ENCODE peak calls at places on chromosomes 3 and 15, in five cellular contexts. A is coronary artery; H is globus pallidus; R is activated CD8-positive, alpha-beta memory T cell treated with anti-CD3 and anti-CD28 coated beads, Interleukin-2, amount 50 U/mL, for 4 hours; Y is GM12891. W is an unnamed sample.

GRCh38 chr3:187165144-187165543 is 25.8 kb upstream of the RPL39L start:
- DNase-seq in A (no peak), H (peak), R (peak), Y (no peak), W (peak)

GRCh38 chr3:46640927-46641326 is 28.6 kb downstream of the FAM240A start:
- DNase-seq in A (no peak), H (no peak), R (no peak), Y (no peak), W (no peak)

GRCh38 chr3:69547457-69548014 is 161.6 kb upstream of the FRMD4B start:
- DNase-seq in A (no peak), H (no peak), R (no peak), Y (no peak), W (no peak)

GRCh38 chr3:142210144-142210543 is 15.2 kb downstream of the GK5 start:
- DNase-seq in A (no peak), H (peak), R (no peak), Y (no peak), W (peak)

GRCh38 chr3:37619568-37619967 is 242.1 kb upstream of the CTDSPL start:
- DNase-seq in A (peak), H (no peak), R (no peak), Y (no peak), W (no peak)

GRCh38 chr3:55174723-55175122 is 246.9 kb upstream of the LRTM1 start:
- DNase-seq in A (peak), H (no peak), R (no peak), Y (no peak), W (no peak)

GRCh38 chr3:1079641-1080040 is 13.2 kb upstream of the CNTN6 start:
- DNase-seq in A (no peak), H (peak), R (no peak), Y (no peak), W (no peak)

GRCh38 chr3:5122741-5123706 is 932 bp downstream of the ARL8B start:
- DNase-seq in A (no peak), H (peak), R (peak), Y (no peak), W (peak)

GRCh38 chr15:57865294-57865693 is 158.8 kb downstream of the POLR2M start:
- DNase-seq in A (no peak), H (no peak), R (no peak), Y (no peak), W (peak)

GRCh38 chr3:50430950-50431435 is 71.7 kb upstream of the TMEM115 start:
- DNase-seq in A (no peak), H (peak), R (no peak), Y (no peak), W (no peak)

GRCh38 chr3:141011511-141012262 is 39.5 kb upstream of the SPSB4 start:
- DNase-seq in A (no peak), H (peak), R (peak), Y (peak), W (peak)

GRCh38 chr3:104987859-104988258 is 378.9 kb upstream of the ALCAM start:
- DNase-seq in A (no peak), H (no peak), R (no peak), Y (no peak), W (no peak)

GRCh38 chr15:69417581-69417980 is 3.4 kb downstream of the KIF23 start:
- DNase-seq in A (no peak), H (no peak), R (no peak), Y (no peak), W (no peak)

GRCh38 chr3:157160652-157161480 is 919 bp upstream of the CCNL1 start:
- DNase-seq in A (peak), H (no peak), R (peak), Y (peak), W (peak)

GRCh38 chr3:74613060-74613459 is 1.4 kb downstream of the CNTN3 start:
- DNase-seq in A (no peak), H (no peak), R (no peak), Y (no peak), W (no peak)

GRCh38 chr15:30984542-30984941 is 6.9 kb downstream of the MTMR10 start:
- DNase-seq in A (no peak), H (peak), R (no peak), Y (no peak), W (no peak)

GRCh38 chr15:97959738-97960363 is 652 bp upstream of the ARRDC4 start:
- DNase-seq in A (no peak), H (no peak), R (no peak), Y (no peak), W (no peak)

GRCh38 chr3:71498053-71498452 is 85.5 kb downstream of the FOXP1 start:
- DNase-seq in A (no peak), H (peak), R (no peak), Y (no peak), W (no peak)

GRCh38 chr3:127254730-127255129 is 33.1 kb downstream of the PRR20G start:
- DNase-seq in A (no peak), H (no peak), R (no peak), Y (no peak), W (peak)

GRCh38 chr3:107816082-107816481 is 274.7 kb downstream of the CD47 start:
- DNase-seq in A (no peak), H (no peak), R (no peak), Y (no peak), W (no peak)

GRCh38 chr15:40412095-40412759 is 6.6 kb downstream of the IVD start:
- DNase-seq in A (no peak), H (no peak), R (no peak), Y (no peak), W (no peak)

GRCh38 chr3:146313411-146314111 is 62.7 kb upstream of the PLSCR4 start:
- DNase-seq in A (no peak), H (no peak), R (no peak), Y (no peak), W (peak)

GRCh38 chr3:148880681-148881080 is 15.6 kb downstream of the CPA3 start:
- DNase-seq in A (no peak), H (no peak), R (no peak), Y (no peak), W (no peak)

GRCh38 chr3:61832375-61833229 is 271.2 kb downstream of the PTPRG start:
- DNase-seq in A (no peak), H (no peak), R (no peak), Y (no peak), W (no peak)

GRCh38 chr3:104673981-104674380 is 692.7 kb upstream of the ALCAM start:
- DNase-seq in A (no peak), H (no peak), R (no peak), Y (no peak), W (no peak)

GRCh38 chr3:35946121-35946856 is 307.0 kb downstream of the ARPP21 start:
- DNase-seq in A (no peak), H (peak), R (no peak), Y (no peak), W (peak)

GRCh38 chr15:89002830-89003229 is 85.4 kb upstream of the ABHD2 start:
- DNase-seq in A (no peak), H (no peak), R (no peak), Y (no peak), W (no peak)

GRCh38 chr3:31699309-31699953 is 166.7 kb downstream of the STT3B start:
- DNase-seq in A (no peak), H (no peak), R (no peak), Y (no peak), W (no peak)

GRCh38 chr3:47897954-47898353 is 95.0 kb downstream of the DHX30 start:
- DNase-seq in A (no peak), H (no peak), R (no peak), Y (no peak), W (no peak)

GRCh38 chr3:188154758-188155574 is 1.0 kb downstream of the LPP start:
- DNase-seq in A (no peak), H (peak), R (no peak), Y (no peak), W (no peak)

GRCh38 chr15:94592495-94592894 is 361.1 kb downstream of the MCTP2 start:
- DNase-seq in A (no peak), H (no peak), R (no peak), Y (no peak), W (no peak)

GRCh38 chr3:168026764-168027163 is 69.0 kb downstream of the GOLIM4 start:
- DNase-seq in A (no peak), H (no peak), R (no peak), Y (no peak), W (no peak)

GRCh38 chr15:91032919-91033803 is 10.8 kb upstream of the VPS33B start:
- DNase-seq in A (no peak), H (no peak), R (peak), Y (no peak), W (peak)

GRCh38 chr15:37931321-37931720 is 3.1 kb upstream of the TMCO5A start:
- DNase-seq in A (no peak), H (no peak), R (no peak), Y (no peak), W (no peak)

GRCh38 chr15:39075756-39076341 is 505.0 kb upstream of the THBS1 start:
- DNase-seq in A (no peak), H (no peak), R (no peak), Y (no peak), W (no peak)

GRCh38 chr3:14359348-14359747 is 43.1 kb upstream of the SLC6A6 start:
- DNase-seq in A (no peak), H (no peak), R (no peak), Y (no peak), W (no peak)

GRCh38 chr3:197434841-197435240 is 120.9 kb downstream of the BDH1 start:
- DNase-seq in A (no peak), H (no peak), R (no peak), Y (no peak), W (no peak)

W was measured in dermis microvascular lymphatic vessel endothelial cell.